ENCODE peak calls at places on chromosome 22, in six cellular contexts. I is right lobe of liver, R is adrenal gland, K is Peyer's patch, Z is lung, E is IMR-90. Q is an unnamed sample.

GRCh38 chr22:44116755-44117684 is 63.7 kb upstream of the PARVG start:
- DNase-seq in I (peak; percentile 24), R (no peak), K (no peak), Z (no peak), E (no peak), Q (peak; percentile 47)

GRCh38 chr22:37241351-37242142 is 2.5 kb downstream of the RAC2 start:
- DNase-seq in I (no peak), R (peak; percentile 16), K (peak; percentile 61), Z (no peak), E (no peak), Q (no peak)

GRCh38 chr22:38202437-38203089 is 769 bp downstream of the MAFF start:
- DNase-seq in I (peak; percentile 95), R (peak; percentile 80), K (peak; percentile 73), Z (peak; percentile 81), E (peak; percentile 92), Q (peak; percentile 89)

GRCh38 chr22:50530280-50530856 is 556 bp upstream of the TYMP start:
- DNase-seq in I (peak; percentile 97), R (peak; percentile 84), K (peak; percentile 69), Z (peak; percentile 90), E (peak; percentile 44), Q (peak; percentile 87)

GRCh38 chr22:21738966-21739365 is 3.4 kb upstream of the YPEL1 start:
- DNase-seq in I (no peak), R (no peak), K (no peak), Z (no peak), E (no peak), Q (no peak)

GRCh38 chr22:34410111-34410510 is 489.8 kb upstream of the LARGE1 start:
- DNase-seq in I (no peak), R (no peak), K (no peak), Z (no peak), E (no peak), Q (no peak)

GRCh38 chr22:37387793-37388192 is 39.5 kb downstream of the ELFN2 start:
- DNase-seq in I (no peak), R (no peak), K (no peak), Z (no peak), E (no peak), Q (no peak)

GRCh38 chr22:46352691-46353386 is 17.3 kb downstream of the TRMU start:
- DNase-seq in I (no peak), R (peak; percentile 84), K (no peak), Z (peak; percentile 74), E (peak; percentile 26), Q (peak; percentile 73)

GRCh38 chr22:47190276-47190956 is 428.0 kb downstream of the TBC1D22A start:
- DNase-seq in I (peak; percentile 22), R (peak; percentile 3), K (no peak), Z (no peak), E (no peak), Q (no peak)

GRCh38 chr22:30021881-30022619 is 58.2 kb upstream of the HORMAD2 start:
- DNase-seq in I (no peak), R (no peak), K (no peak), Z (no peak), E (no peak), Q (peak; percentile 27)

GRCh38 chr22:24028533-24028932 is 17.4 kb downstream of the CABIN1 start:
- DNase-seq in I (no peak), R (no peak), K (no peak), Z (no peak), E (no peak), Q (no peak)

GRCh38 chr22:26753125-26753862 is 95.9 kb downstream of the MIAT start:
- DNase-seq in I (no peak), R (no peak), K (no peak), Z (no peak), E (no peak), Q (no peak)

GRCh38 chr22:27438271-27438980 is 363.1 kb downstream of the MN1 start:
- DNase-seq in I (no peak), R (no peak), K (no peak), Z (no peak), E (peak; percentile 9), Q (no peak)

GRCh38 chr22:46688949-46689348 is 49.1 kb downstream of the CERK start:
- DNase-seq in I (no peak), R (no peak), K (no peak), Z (no peak), E (no peak), Q (peak; percentile 68)

GRCh38 chr22:34886812-34887211 is 179.1 kb upstream of the ISX start:
- DNase-seq in I (no peak), R (no peak), K (no peak), Z (no peak), E (no peak), Q (no peak)

GRCh38 chr22:21718492-21718891 is 17.1 kb downstream of the YPEL1 start:
- DNase-seq in I (no peak), R (no peak), K (no peak), Z (no peak), E (peak; percentile 29), Q (no peak)

DNA sequence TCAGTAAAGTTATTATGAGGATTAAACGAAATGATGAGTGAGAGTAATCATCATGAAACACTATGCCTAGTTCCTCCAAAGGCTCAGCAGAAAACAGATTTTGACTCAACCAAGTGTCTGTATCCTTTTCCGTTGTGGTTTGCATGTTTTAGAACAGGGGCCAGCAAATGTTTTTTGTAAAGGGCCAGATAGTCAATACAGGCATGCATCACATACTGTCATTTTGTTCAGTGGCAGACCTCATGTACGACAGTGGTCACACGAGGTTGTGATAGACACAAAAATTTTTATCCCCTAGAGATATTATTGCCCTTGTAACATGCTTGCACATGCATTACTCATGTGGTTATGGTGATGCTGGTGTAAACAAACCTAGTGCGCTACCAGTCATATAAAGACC is 81.9 kb upstream of the SLC25A18 start:
- DNase-seq in I (no peak), R (no peak), K (no peak), Z (no peak), E (no peak), Q (no peak)
- H3K9me3 ChIP-seq in I (no peaks in the 10 kb centered on the region), R (no peaks in the 10 kb centered on the region), K (no peaks in the 10 kb centered on the region), Z (no peaks in the 10 kb centered on the region), E (no peaks in the 10 kb centered on the region), Q (no peaks in the 10 kb centered on the region)

DNA sequence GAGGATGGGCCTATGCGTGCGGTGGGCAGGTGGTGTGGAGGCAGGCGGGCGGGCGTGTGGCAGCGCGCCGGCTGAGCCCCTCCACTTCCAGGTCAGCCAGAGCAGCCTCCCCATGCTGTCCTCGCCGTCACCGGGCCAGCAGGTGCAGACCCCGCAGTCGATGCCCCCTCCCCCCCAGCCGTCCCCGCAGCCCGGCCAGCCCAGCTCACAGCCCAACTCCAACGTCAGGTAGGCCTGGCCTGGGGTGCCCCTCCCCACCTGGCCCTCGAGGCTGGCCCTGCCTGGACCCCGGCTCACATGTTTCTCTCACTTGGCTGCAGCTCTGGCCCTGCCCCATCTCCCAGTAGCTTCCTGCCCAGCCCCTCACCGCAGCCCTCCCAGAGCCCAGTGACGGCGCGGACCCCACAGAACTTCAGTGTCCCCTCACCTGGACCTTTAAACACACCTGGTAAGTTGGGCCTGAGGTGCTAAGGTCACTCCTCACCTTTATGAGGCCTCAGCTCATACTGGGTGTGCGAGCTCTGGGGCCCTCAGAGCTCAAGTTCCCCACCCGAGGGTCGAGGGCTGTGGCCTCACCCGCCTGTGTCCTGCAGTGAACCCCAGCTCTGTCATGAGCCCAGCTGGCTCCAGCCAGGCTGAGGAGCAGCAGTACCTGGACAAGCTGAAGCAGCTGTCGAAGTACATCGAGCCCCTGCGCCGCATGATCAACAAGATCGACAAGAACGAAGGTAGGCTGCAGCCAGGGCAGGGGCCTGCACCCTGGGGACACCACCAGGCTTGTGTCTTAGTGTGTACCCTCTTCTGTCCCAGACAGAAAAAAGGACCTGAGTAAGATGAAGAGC is 75.3 kb downstream of the MED15 start:
- DNase-seq in I (peak; percentile 54), R (no peak), K (no peak), Z (no peak), E (no peak), Q (peak; percentile 10)
- TF ChIP-seq CTCF in I (no peak), R (no peak), K (no peak), Z (no peak), E (no peak), Q (no peak)

GRCh38 chr22:31341386-31342088 is 4.6 kb downstream of the PATZ1 start:
- DNase-seq in I (no peak), R (no peak), K (no peak), Z (no peak), E (no peak), Q (no peak)
- H3K4me3 ChIP-seq in I (no peak overlapping the region), R (no peak overlapping the region), K (no peak overlapping the region), Z (no peak overlapping the region), E (no peak overlapping the region), Q (no peak overlapping the region)

GRCh38 chr22:49320714-49321476 is 506.8 kb downstream of the BRD1 start:
- DNase-seq in I (no peak), R (no peak), K (no peak), Z (no peak), E (no peak), Q (no peak)

GRCh38 chr22:49323751-49324415 is 503.8 kb downstream of the BRD1 start:
- DNase-seq in I (no peak), R (no peak), K (no peak), Z (no peak), E (no peak), Q (no peak)

GRCh38 chr22:49321477-49322055 is 506.1 kb downstream of the BRD1 start:
- DNase-seq in I (no peak), R (no peak), K (no peak), Z (no peak), E (no peak), Q (no peak)

GRCh38 chr22:49322861-49323622 is 504.6 kb downstream of the BRD1 start:
- DNase-seq in I (no peak), R (no peak), K (no peak), Z (no peak), E (no peak), Q (no peak)

GRCh38 chr22:49322231-49322630 is 505.4 kb downstream of the BRD1 start:
- DNase-seq in I (no peak), R (no peak), K (no peak), Z (no peak), E (no peak), Q (no peak)
- H3K9me3 ChIP-seq in I (no peaks in the 10 kb centered on the region), R (no peaks in the 10 kb centered on the region), K (no peaks in the 10 kb centered on the region), Z (no peaks in the 10 kb centered on the region), E (peaks cover 50% of the 10 kb centered on the region), Q (peaks cover 18% of the 10 kb centered on the region)

Q was measured in left ventricle myocardium inferior.